ENCODE peak calls at places on chromosomes 7 and 10, in four cellular contexts. Q, X, W and A are unnamed samples.

GRCh38 chr10:80945267-80945880 is 407.7 kb downstream of the SH2D4B start:
- DNase-seq in Q (no peak), X (no peak), W (no peak), A (no peak)

GRCh38 chr7:103644319-103644718 is 198.3 kb upstream of the SLC26A5 start:
- DNase-seq in Q (no peak), X (no peak), W (no peak), A (no peak)

GRCh38 chr10:97034301-97034700 is 151.5 kb downstream of the SLIT1 start:
- DNase-seq in Q (no peak), X (no peak), W (no peak), A (no peak)

GRCh38 chr7:14156436-14156835 is 167.0 kb upstream of the ETV1 start:
- DNase-seq in Q (no peak), X (no peak), W (no peak), A (no peak)

GRCh38 chr7:71637578-71637977 is 505.6 kb downstream of the GALNT17 start:
- DNase-seq in Q (no peak), X (no peak), W (no peak), A (no peak)

GRCh38 chr10:17238445-17239275 is 10.6 kb downstream of the VIM start:
- DNase-seq in Q (no peak), X (no peak), W (no peak), A (no peak)

GRCh38 chr7:47833211-47833610 is 115.1 kb downstream of the PKD1L1 start:
- DNase-seq in Q (no peak), X (no peak), W (no peak), A (no peak)

GRCh38 chr10:98397089-98397600 is 17.8 kb downstream of the PYROXD2 start:
- DNase-seq in Q (no peak), X (no peak), W (no peak), A (no peak)

GRCh38 chr7:130971297-130971696 is 237.3 kb upstream of the KLF14 start:
- DNase-seq in Q (no peak), X (no peak), W (no peak), A (no peak)

GRCh38 chr7:88615336-88615735 is 144.2 kb upstream of the ZNF804B start:
- DNase-seq in Q (no peak), X (no peak), W (no peak), A (no peak)

GRCh38 chr10:1659221-1659791 is 78.0 kb downstream of the ADARB2 start:
- DNase-seq in Q (no peak), X (no peak), W (no peak), A (no peak)

GRCh38 chr10:7193369-7193768 is 217.5 kb downstream of the SFMBT2 start:
- DNase-seq in Q (no peak), X (no peak), W (no peak), A (no peak)

GRCh38 chr7:94701555-94701973 is 45.6 kb upstream of the SGCE start:
- DNase-seq in Q (no peak), X (peak; percentile 10), W (no peak), A (no peak)

GRCh38 chr7:48101880-48102448 is 12.9 kb downstream of the UPP1 start:
- DNase-seq in Q (no peak), X (no peak), W (no peak), A (no peak)

GRCh38 chr10:17958049-17958448 is 6.3 kb downstream of the SLC39A12 start:
- DNase-seq in Q (no peak), X (no peak), W (no peak), A (no peak)

GRCh38 chr7:130352335-130353074 is 7.9 kb downstream of the CPA5 start:
- DNase-seq in Q (no peak), X (no peak), W (no peak), A (no peak)

GRCh38 chr7:779480-779879 is 52.4 kb upstream of the PRKAR1B start:
- DNase-seq in Q (no peak), X (no peak), W (no peak), A (no peak)

GRCh38 chr10:72285972-72286521 is 12.3 kb downstream of the DDIT4 start:
- DNase-seq in Q (no peak), X (no peak), W (no peak), A (no peak)

GRCh38 chr7:135260930-135261721 is 27.5 kb downstream of the STRA8 start:
- DNase-seq in Q (no peak), X (no peak), W (no peak), A (no peak)

GRCh38 chr10:90857635-90858488 is at the start of gene HTR7:
- DNase-seq in Q (peak; percentile 40), X (no peak), W (peak; percentile 82), A (no peak)

GRCh38 chr10:103761075-103761920 is 94.1 kb downstream of the SH3PXD2A start:
- DNase-seq in Q (no peak), X (no peak), W (no peak), A (no peak)

GRCh38 chr7:41053830-41054229 is 649.1 kb downstream of the INHBA start:
- DNase-seq in Q (no peak), X (no peak), W (no peak), A (no peak)

GRCh38 chr10:95278061-95278988 is 12.5 kb downstream of the PDLIM1 start:
- DNase-seq in Q (no peak), X (no peak), W (no peak), A (no peak)

GRCh38 chr7:54292171-54292925 is 249.8 kb upstream of the VSTM2A start:
- DNase-seq in Q (no peak), X (no peak), W (no peak), A (no peak)

GRCh38 chr7:134724606-134725005 is 54.8 kb upstream of the CALD1 start:
- DNase-seq in Q (no peak), X (no peak), W (no peak), A (peak; percentile 9)

GRCh38 chr10:86976362-86977056 is 8.2 kb downstream of the ADIRF start:
- DNase-seq in Q (no peak), X (no peak), W (no peak), A (no peak)

GRCh38 chr7:31550432-31550831 is 36.5 kb downstream of the ITPRID1 start:
- DNase-seq in Q (no peak), X (no peak), W (no peak), A (no peak)

DNA sequence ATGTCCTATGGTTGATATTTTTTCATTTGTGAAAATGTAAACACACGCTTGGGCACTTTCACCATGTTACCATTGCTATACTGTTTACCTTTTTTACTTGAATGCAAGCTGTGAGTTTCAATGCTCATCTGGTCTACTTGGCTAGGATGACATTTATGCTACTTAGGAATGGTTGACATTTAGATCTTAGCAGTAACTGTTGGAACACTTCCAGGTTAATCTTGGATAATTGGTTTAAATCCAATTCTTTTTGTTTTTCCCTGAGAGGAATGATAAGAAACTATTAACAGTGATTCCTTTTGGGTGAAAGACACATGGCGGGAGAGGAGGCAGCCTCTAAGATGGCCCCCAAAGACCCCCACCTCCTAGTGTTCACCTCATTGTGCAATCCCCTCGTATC is 51.4 kb upstream of the AMPH start:
- DNase-seq in Q (no peak), X (no peak), W (no peak), A (no peak)
- H3K4me3 ChIP-seq in Q (no peak overlapping the region), X (no peak overlapping the region), W (no peak overlapping the region), A (no peak overlapping the region)

GRCh38 chr10:484925-485661 is 204.4 kb downstream of the DIP2C start:
- DNase-seq in Q (no peak), X (no peak), W (peak; percentile 67), A (no peak)
- H3K4me3 ChIP-seq in Q (no peak overlapping the region), X (peak overlapping the region; percentile 51), W (peak overlapping the region; percentile 53), A (peak overlapping the region; percentile 28)

DNA sequence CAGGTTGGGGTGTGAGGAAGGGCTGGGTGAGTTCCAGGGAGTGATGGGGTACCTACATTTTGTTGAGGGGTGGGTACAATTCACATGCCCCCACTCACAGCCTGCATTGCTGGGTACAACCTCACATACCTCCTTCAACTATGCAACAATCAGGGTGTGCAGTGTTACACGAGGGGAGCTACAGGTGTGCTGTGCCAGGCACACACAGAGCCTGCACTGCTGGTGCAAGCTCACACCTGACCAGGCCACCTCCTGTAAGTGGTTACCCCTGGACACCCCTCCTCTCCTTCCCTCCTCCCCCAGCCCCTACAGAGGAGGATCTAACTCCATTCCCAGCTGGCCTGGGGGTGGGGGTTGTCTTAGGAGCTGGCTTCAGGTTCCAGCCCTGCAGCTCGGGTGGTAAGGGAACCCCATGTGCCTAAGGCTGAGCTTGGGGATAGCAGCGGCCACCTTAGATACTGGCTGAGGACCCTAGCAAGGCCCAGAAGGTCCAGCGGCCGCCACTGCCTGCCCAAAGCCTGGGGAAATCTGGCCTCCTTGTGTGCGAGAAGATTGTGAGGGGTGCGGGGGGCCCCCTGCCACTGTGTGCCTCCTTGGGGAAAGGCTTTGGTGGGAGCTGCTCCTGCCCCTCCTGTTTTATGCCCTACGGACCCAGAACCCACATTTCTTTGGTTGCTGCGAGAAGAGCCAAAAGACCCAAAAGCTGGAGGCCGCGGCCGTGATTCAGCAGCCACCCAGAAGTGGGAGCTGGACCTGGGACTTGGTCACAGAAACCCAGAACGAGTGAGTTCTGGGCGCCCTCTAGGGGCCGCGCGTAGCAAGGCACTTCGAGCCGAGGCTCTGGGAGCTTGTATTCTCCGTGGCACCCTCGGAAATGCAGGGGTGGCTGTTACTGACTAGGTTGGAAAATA is 10.8 kb downstream of the TLX1 start:
- DNase-seq in Q (peak; percentile 84), X (peak; percentile 16), W (peak; percentile 86), A (peak; percentile 60)
- H3K4me3 ChIP-seq in Q (no peak overlapping the region), X (no peak overlapping the region), W (no peak overlapping the region), A (no peak overlapping the region)

DNA sequence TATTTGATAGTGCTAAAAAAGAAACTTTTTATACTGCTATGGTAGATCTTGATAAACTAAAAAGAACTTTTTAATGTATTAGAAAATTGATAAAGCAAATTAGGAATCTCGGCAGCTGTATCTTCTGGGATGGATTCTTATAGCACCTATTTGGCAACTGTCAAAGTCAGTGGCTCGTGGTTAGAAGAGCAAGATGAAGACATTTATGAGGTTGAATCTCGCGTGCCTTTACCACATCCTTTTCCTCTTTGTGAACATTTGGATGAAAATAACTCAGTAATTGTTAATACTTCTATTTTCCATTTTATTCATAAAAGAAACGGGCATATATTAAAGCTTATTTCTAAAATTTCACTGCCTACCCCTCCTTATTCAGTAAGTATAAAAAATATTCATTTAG is 76.2 kb downstream of the CYP51A1 start:
- DNase-seq in Q (no peak), X (no peak), W (no peak), A (peak; percentile 68)
- H3K4me3 ChIP-seq in Q (no peak overlapping the region), X (no peak overlapping the region), W (no peak overlapping the region), A (no peak overlapping the region)